ENCODE peak calls at places on chromosomes 5 and 9, in five cellular contexts. Z is K562, R is psoas muscle, H is spleen, T is osteoblast. X is an unnamed sample.

GRCh38 chr5:37875051-37875787 is 35.4 kb upstream of the GDNF start:
- DNase-seq in Z (no peak), R (no peak), H (no peak), T (no peak), X (no peak)

GRCh38 chr5:11797132-11797531 is 107.1 kb downstream of the CTNND2 start:
- DNase-seq in Z (no peak), R (no peak), H (no peak), T (no peak), X (no peak)

GRCh38 chr5:170638454-170639220 is 134.8 kb downstream of the KCNIP1 start:
- DNase-seq in Z (peak; percentile 88), R (peak; percentile 43), H (peak; percentile 78), T (peak; percentile 96), X (peak; percentile 62)

GRCh38 chr9:8724284-8725018 is 924.9 kb upstream of the DMAC1 start:
- DNase-seq in Z (no peak), R (no peak), H (no peak), T (no peak), X (no peak)

GRCh38 chr9:128706045-128706444 is 3.7 kb downstream of the PKN3 start:
- DNase-seq in Z (no peak), R (peak; percentile 2), H (peak; percentile 49), T (no peak), X (no peak)

GRCh38 chr5:31860726-31861432 is 221.9 kb downstream of the PDZD2 start:
- DNase-seq in Z (no peak), R (no peak), H (no peak), T (no peak), X (no peak)

GRCh38 chr5:30981576-30981975 is 211.9 kb upstream of the CDH6 start:
- DNase-seq in Z (no peak), R (no peak), H (no peak), T (no peak), X (no peak)

GRCh38 chr5:134458234-134458633 is 46.6 kb upstream of the CDKN2AIPNL start:
- DNase-seq in Z (no peak), R (peak; percentile 78), H (peak; percentile 70), T (peak; percentile 91), X (peak; percentile 81)

GRCh38 chr9:84669293-84670105 is at the start of gene NTRK2:
- DNase-seq in Z (no peak), R (peak; percentile 34), H (peak; percentile 75), T (peak; percentile 86), X (peak; percentile 58)

GRCh38 chr5:83470920-83471404 is 582 bp upstream of the VCAN start:
- DNase-seq in Z (no peak), R (no peak), H (no peak), T (peak; percentile 68), X (no peak)

GRCh38 chr5:38291355-38291754 is 33.0 kb downstream of the EGFLAM start:
- DNase-seq in Z (no peak), R (no peak), H (no peak), T (no peak), X (no peak)

GRCh38 chr5:134246771-134247329 is 21.0 kb upstream of the PPP2CA start:
- DNase-seq in Z (no peak), R (peak; percentile 29), H (no peak), T (peak; percentile 14), X (no peak)

GRCh38 chr9:99445377-99445891 is 223.4 kb downstream of the SEC61B start:
- DNase-seq in Z (no peak), R (peak; percentile 78), H (no peak), T (peak; percentile 62), X (peak; percentile 68)

GRCh38 chr9:105114956-105115728 is 129.3 kb upstream of the SLC44A1 start:
- DNase-seq in Z (no peak), R (peak; percentile 31), H (peak; percentile 83), T (no peak), X (peak; percentile 76)

GRCh38 chr5:58940446-58940845 is 357.6 kb downstream of the RAB3C start:
- DNase-seq in Z (no peak), R (no peak), H (no peak), T (no peak), X (no peak)

GRCh38 chr5:153425914-153426313 is 64.6 kb upstream of the GRIA1 start:
- DNase-seq in Z (peak; percentile 7), R (no peak), H (no peak), T (no peak), X (no peak)

GRCh38 chr5:52738095-52738506 is 49.6 kb upstream of the ITGA1 start:
- DNase-seq in Z (no peak), R (no peak), H (no peak), T (no peak), X (peak; percentile 57)

GRCh38 chr9:133683494-133684460 is 47.6 kb downstream of the DBH start:
- DNase-seq in Z (no peak), R (peak; percentile 39), H (peak; percentile 70), T (peak; percentile 94), X (peak; percentile 42)

GRCh38 chr9:113484258-113484730 is 20.8 kb downstream of the RGS3 start:
- DNase-seq in Z (no peak), R (peak; percentile 42), H (no peak), T (no peak), X (no peak)

GRCh38 chr9:70613024-70613768 is 198.7 kb upstream of the KLF9 start:
- DNase-seq in Z (no peak), R (no peak), H (no peak), T (no peak), X (no peak)

GRCh38 chr5:112174959-112175594 is 244.0 kb downstream of the EPB41L4A start:
- DNase-seq in Z (peak; percentile 66), R (peak; percentile 13), H (no peak), T (peak; percentile 36), X (peak; percentile 74)

GRCh38 chr9:127803507-127804352 is 1.0 kb downstream of the FPGS start:
- DNase-seq in Z (no peak), R (no peak), H (no peak), T (peak; percentile 95), X (no peak)

GRCh38 chr9:120386390-120387131 is 193.4 kb downstream of the CDK5RAP2 start:
- DNase-seq in Z (no peak), R (no peak), H (no peak), T (peak; percentile 91), X (peak; percentile 83)

GRCh38 chr5:91101777-91102379 is 281.2 kb downstream of the ARRDC3 start:
- DNase-seq in Z (peak; percentile 63), R (peak; percentile 60), H (peak; percentile 83), T (peak; percentile 73), X (peak; percentile 82)

GRCh38 chr5:78659714-78660113 is 11.1 kb upstream of the LHFPL2 start:
- DNase-seq in Z (no peak), R (no peak), H (no peak), T (no peak), X (no peak)

GRCh38 chr9:98726735-98727134 is 18.0 kb upstream of the GABBR2 start:
- DNase-seq in Z (no peak), R (no peak), H (no peak), T (peak; percentile 30), X (peak; percentile 61)

GRCh38 chr9:8560560-8561525 is 761.3 kb upstream of the DMAC1 start:
- DNase-seq in Z (no peak), R (no peak), H (no peak), T (no peak), X (no peak)

GRCh38 chr9:99690573-99690972 is 131.1 kb upstream of the NR4A3 start:
- DNase-seq in Z (no peak), R (no peak), H (no peak), T (no peak), X (no peak)

GRCh38 chr5:141605523-141606277 is 13.1 kb downstream of the DIAPH1 start:
- DNase-seq in Z (peak; percentile 17), R (no peak), H (peak; percentile 80), T (peak; percentile 53), X (no peak)
- H3K4me1 ChIP-seq in Z (peaks cover 54% of the 10 kb centered on the region), R (peaks cover 75% of the 10 kb centered on the region), H (peaks cover 61% of the 10 kb centered on the region), T (peaks cover 27% of the 10 kb centered on the region), X (no peaks in the 10 kb centered on the region)

DNA sequence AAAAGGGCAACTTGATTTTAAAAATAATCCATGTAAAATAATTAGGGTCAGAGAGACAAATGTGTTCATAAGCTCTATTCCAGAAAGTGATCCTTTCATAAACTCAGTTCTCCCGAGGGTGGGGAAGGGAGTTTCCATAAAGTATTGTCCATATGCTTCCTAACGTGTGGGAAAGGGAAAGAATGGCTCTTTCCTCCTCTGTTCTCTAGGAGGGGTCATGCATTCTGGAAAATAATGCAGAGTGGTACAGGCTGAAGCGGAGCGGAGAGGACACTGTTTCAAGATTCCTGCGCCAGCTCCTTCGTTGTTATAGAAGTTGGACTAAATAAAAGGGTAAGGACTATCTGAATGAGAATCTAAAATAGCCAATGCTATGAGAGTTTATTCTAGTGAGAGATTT is 166.8 kb upstream of the MPDZ start:
- DNase-seq in Z (no peak), R (no peak), H (no peak), T (no peak), X (no peak)
- H3K27ac ChIP-seq in Z (no peak overlapping the region), R (peak overlapping the region; percentile 34), H (no peak overlapping the region), T (no peak overlapping the region), X (no peak overlapping the region)

GRCh38 chr9:81565144-81565543 is 124.2 kb downstream of the TLE1 start:
- DNase-seq in Z (no peak), R (no peak), H (no peak), T (no peak), X (no peak)
- H3K27me3 ChIP-seq in Z (no peaks in the 10 kb centered on the region), R (no peaks in the 10 kb centered on the region), H (no peaks in the 10 kb centered on the region), T (no peaks in the 10 kb centered on the region), X (peaks cover 88% of the 10 kb centered on the region)

GRCh38 chr5:157203417-157203816 is 22.8 kb downstream of the ITK start:
- DNase-seq in Z (no peak), R (no peak), H (no peak), T (no peak), X (no peak)
- H3K4me1 ChIP-seq in Z (no peaks in the 10 kb centered on the region), R (no peaks in the 10 kb centered on the region), H (no peaks in the 10 kb centered on the region), T (no peaks in the 10 kb centered on the region), X (no peaks in the 10 kb centered on the region)

X was measured in cardiac muscle cell.